ENCODE peak calls at places on chromosomes 12 and 14, in eight cellular contexts. Y is caudate nucleus; U is putamen; A is naive thymus-derived CD8-positive, alpha-beta T cell; E is neural crest cell; V is Peyer's patch; M is CD4-positive, CD25-positive, alpha-beta regulatory T cell; D is A549. F is an unnamed sample.
A peak's percentile ranks its signal among the peaks of the same experiment; 100 is the strongest.

GRCh38 chr12:5466521-5466960 is 34.6 kb downstream of the NTF3 start:
- DNase-seq in Y (no peak), U (no peak), A (no peak), E (no peak), V (no peak), M (no peak), D (no peak), F (no peak)

GRCh38 chr14:55568618-55569017 is 11.4 kb upstream of the KTN1 start:
- DNase-seq in Y (no peak), U (no peak), A (no peak), E (no peak), V (no peak), M (no peak), D (no peak), F (no peak)

GRCh38 chr14:98218213-98218612 is 1053.8 kb downstream of the BCL11B start:
- DNase-seq in Y (no peak), U (no peak), A (no peak), E (no peak), V (no peak), M (no peak), D (no peak), F (peak; percentile 86)

GRCh38 chr12:46560874-46561273 is 188.3 kb upstream of the SLC38A2 start:
- DNase-seq in Y (no peak), U (no peak), A (no peak), E (no peak), V (no peak), M (no peak), D (no peak), F (no peak)

GRCh38 chr12:116423053-116423452 is 136.1 kb upstream of the MAP1LC3B2 start:
- DNase-seq in Y (no peak), U (no peak), A (no peak), E (no peak), V (no peak), M (no peak), D (no peak), F (no peak)

GRCh38 chr12:14774944-14775651 is 28.2 kb downstream of the WBP11 start:
- DNase-seq in Y (no peak), U (peak; percentile 41), A (no peak), E (no peak), V (peak; percentile 32), M (no peak), D (peak; percentile 36), F (peak; percentile 92)

GRCh38 chr12:87756111-87756510 is 273.1 kb downstream of the C12orf50 start:
- DNase-seq in Y (no peak), U (no peak), A (no peak), E (no peak), V (no peak), M (no peak), D (peak; percentile 86), F (no peak)

GRCh38 chr14:65238456-65238855 is 136.1 kb upstream of the MAX start:
- DNase-seq in Y (no peak), U (no peak), A (no peak), E (no peak), V (no peak), M (no peak), D (peak; percentile 63), F (no peak)

GRCh38 chr14:89164168-89165074 is 252.6 kb downstream of the FOXN3 start:
- DNase-seq in Y (no peak), U (no peak), A (no peak), E (no peak), V (no peak), M (no peak), D (no peak), F (no peak)

GRCh38 chr12:101948365-101948764 is 71.0 kb downstream of the DRAM1 start:
- DNase-seq in Y (no peak), U (no peak), A (no peak), E (no peak), V (no peak), M (no peak), D (no peak), F (no peak)

GRCh38 chr12:121592323-121592722 is 11.5 kb upstream of the KDM2B start:
- DNase-seq in Y (no peak), U (no peak), A (no peak), E (no peak), V (no peak), M (no peak), D (no peak), F (no peak)

GRCh38 chr12:95532851-95533250 is 18.4 kb downstream of the USP44 start:
- DNase-seq in Y (no peak), U (no peak), A (no peak), E (no peak), V (no peak), M (no peak), D (no peak), F (no peak)

GRCh38 chr12:94141004-94141764 is 7.2 kb upstream of the PLXNC1 start:
- DNase-seq in Y (no peak), U (no peak), A (no peak), E (no peak), V (no peak), M (no peak), D (no peak), F (no peak)

GRCh38 chr12:26429070-26429691 is 233.8 kb downstream of the SSPN start:
- DNase-seq in Y (no peak), U (no peak), A (no peak), E (no peak), V (no peak), M (no peak), D (no peak), F (no peak)

GRCh38 chr14:82410064-82410463 is 876.4 kb upstream of the SEL1L start:
- DNase-seq in Y (no peak), U (no peak), A (no peak), E (no peak), V (no peak), M (no peak), D (no peak), F (no peak)

GRCh38 chr12:18072723-18073122 is 17.3 kb downstream of the RERGL start:
- DNase-seq in Y (no peak), U (no peak), A (no peak), E (no peak), V (no peak), M (no peak), D (no peak), F (no peak)

F was measured in esophagus muscularis mucosa.